ENCODE peak calls at places on chromosomes 11 and 22, in six cellular contexts. One of them, this sample, is unnamed.

GRCh38 chr11:12157241-12157661 is 46.9 kb downstream of the MICAL2 start:
- DNase-seq in neuronal stem cell: no peak
- DNase-seq in mesenchymal stem cell: peak
- DNase-seq in H9: no peak
- DNase-seq in IMR-90: peak
- DNase-seq in H1: no peak
- DNase-seq in this sample: no peak

GRCh38 chr11:121508449-121508848 is 55.7 kb upstream of the SORL1-AS1 start:
- DNase-seq in neuronal stem cell: peak
- DNase-seq in mesenchymal stem cell: no peak
- DNase-seq in H9: no peak
- DNase-seq in IMR-90: no peak
- DNase-seq in H1: no peak
- DNase-seq in this sample: peak

GRCh38 chr11:95138448-95138847 is 48.8 kb downstream of the ENDOD1 start:
- DNase-seq in neuronal stem cell: no peak
- DNase-seq in mesenchymal stem cell: peak
- DNase-seq in H9: no peak
- DNase-seq in IMR-90: no peak
- DNase-seq in H1: no peak
- DNase-seq in this sample: no peak

GRCh38 chr11:69957849-69958248 is 120.3 kb upstream of the ANO1 start:
- DNase-seq in neuronal stem cell: no peak
- DNase-seq in mesenchymal stem cell: no peak
- DNase-seq in H9: no peak
- DNase-seq in IMR-90: no peak
- DNase-seq in H1: no peak
- DNase-seq in this sample: no peak

GRCh38 chr11:134439181-134439580 is 27.1 kb upstream of the B3GAT1 start:
- DNase-seq in neuronal stem cell: no peak
- DNase-seq in mesenchymal stem cell: no peak
- DNase-seq in H9: no peak
- DNase-seq in IMR-90: no peak
- DNase-seq in H1: no peak
- DNase-seq in this sample: peak

GRCh38 chr11:8631395-8632110 is 37.5 kb upstream of the STK33 start:
- DNase-seq in neuronal stem cell: no peak
- DNase-seq in mesenchymal stem cell: peak
- DNase-seq in H9: no peak
- DNase-seq in IMR-90: peak
- DNase-seq in H1: no peak
- DNase-seq in this sample: no peak

GRCh38 chr11:118921121-118921928 is 4.4 kb downstream of the BCL9L start:
- DNase-seq in neuronal stem cell: no peak
- DNase-seq in mesenchymal stem cell: peak
- DNase-seq in H9: peak
- DNase-seq in IMR-90: peak
- DNase-seq in H1: no peak
- DNase-seq in this sample: peak

GRCh38 chr11:38323961-38324761 is 1726.1 kb upstream of the RAG2 start:
- DNase-seq in neuronal stem cell: no peak
- DNase-seq in mesenchymal stem cell: no peak
- DNase-seq in H9: peak
- DNase-seq in IMR-90: no peak
- DNase-seq in H1: no peak
- DNase-seq in this sample: peak

GRCh38 chr22:46444390-46444854 is 93.0 kb downstream of the CELSR1 start:
- DNase-seq in neuronal stem cell: no peak
- DNase-seq in mesenchymal stem cell: no peak
- DNase-seq in H9: no peak
- DNase-seq in IMR-90: no peak
- DNase-seq in H1: no peak
- DNase-seq in this sample: no peak

GRCh38 chr11:126384053-126384335 is 28.5 kb downstream of the ST3GAL4 start:
- DNase-seq in neuronal stem cell: no peak
- DNase-seq in mesenchymal stem cell: no peak
- DNase-seq in H9: no peak
- DNase-seq in IMR-90: no peak
- DNase-seq in H1: no peak
- DNase-seq in this sample: no peak
- H2BK15ac ChIP-seq in neuronal stem cell: peak
- H2BK15ac ChIP-seq in mesenchymal stem cell: no peak
- H2BK15ac ChIP-seq in H9: no peak
- H2BK15ac ChIP-seq in IMR-90: no peak
- H2BK15ac ChIP-seq in H1: no peak
- H2BK15ac ChIP-seq in this sample: no peak

GRCh38 chr22:37195921-37196320 is 7.9 kb upstream of the C1QTNF6 start:
- DNase-seq in neuronal stem cell: no peak
- DNase-seq in mesenchymal stem cell: no peak
- DNase-seq in H9: no peak
- DNase-seq in IMR-90: peak
- DNase-seq in H1: no peak
- DNase-seq in this sample: peak

GRCh38 chr22:37197451-37198289 is 9.6 kb upstream of the C1QTNF6 start:
- DNase-seq in neuronal stem cell: no peak
- DNase-seq in mesenchymal stem cell: peak
- DNase-seq in H9: no peak
- DNase-seq in IMR-90: peak
- DNase-seq in H1: no peak
- DNase-seq in this sample: peak

GRCh38 chr22:37194750-37195149 is 6.7 kb upstream of the C1QTNF6 start:
- DNase-seq in neuronal stem cell: no peak
- DNase-seq in mesenchymal stem cell: no peak
- DNase-seq in H9: no peak
- DNase-seq in IMR-90: no peak
- DNase-seq in H1: no peak
- DNase-seq in this sample: no peak

GRCh38 chr22:37198290-37199102 is 10.4 kb upstream of the C1QTNF6 start:
- DNase-seq in neuronal stem cell: peak
- DNase-seq in mesenchymal stem cell: peak
- DNase-seq in H9: peak
- DNase-seq in IMR-90: peak
- DNase-seq in H1: no peak
- DNase-seq in this sample: peak

GRCh38 chr22:37196539-37197450 is 8.7 kb upstream of the C1QTNF6 start:
- DNase-seq in neuronal stem cell: no peak
- DNase-seq in mesenchymal stem cell: peak
- DNase-seq in H9: no peak
- DNase-seq in IMR-90: peak
- DNase-seq in H1: no peak
- DNase-seq in this sample: peak
- H3K18ac ChIP-seq in neuronal stem cell: peak
- H3K18ac ChIP-seq in mesenchymal stem cell: peak
- H3K18ac ChIP-seq in H9: no peak
- H3K18ac ChIP-seq in IMR-90: no peak
- H3K18ac ChIP-seq in H1: no peak
- H3K18ac ChIP-seq in this sample: peak

DNA sequence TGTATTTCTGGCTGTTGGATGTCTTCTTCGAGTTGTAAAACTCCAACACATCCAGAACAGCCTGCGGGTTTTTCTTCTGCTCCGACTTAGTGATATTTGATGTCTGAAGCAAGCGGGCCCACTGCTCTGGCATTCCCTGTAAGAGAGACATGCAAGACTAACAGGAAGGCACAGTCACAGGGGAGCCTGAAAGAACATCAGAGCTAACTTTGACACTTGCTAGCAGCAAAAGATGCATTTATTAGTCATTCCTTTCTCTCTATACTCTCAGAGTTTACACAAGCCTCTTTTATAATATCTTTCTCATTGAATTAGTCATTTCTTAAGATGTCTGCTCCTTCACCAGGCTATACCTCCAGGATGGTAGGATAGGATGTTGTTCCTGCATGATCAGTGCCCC is 77.8 kb upstream of the GDPD4 start:
- DNase-seq in neuronal stem cell: no peak
- DNase-seq in mesenchymal stem cell: peak
- DNase-seq in H9: no peak
- DNase-seq in IMR-90: peak
- DNase-seq in H1: no peak
- DNase-seq in this sample: no peak
- H2BK15ac ChIP-seq in neuronal stem cell: no peak
- H2BK15ac ChIP-seq in mesenchymal stem cell: no peak
- H2BK15ac ChIP-seq in H9: no peak
- H2BK15ac ChIP-seq in IMR-90: no peak
- H2BK15ac ChIP-seq in H1: no peak
- H2BK15ac ChIP-seq in this sample: no peak

DNA sequence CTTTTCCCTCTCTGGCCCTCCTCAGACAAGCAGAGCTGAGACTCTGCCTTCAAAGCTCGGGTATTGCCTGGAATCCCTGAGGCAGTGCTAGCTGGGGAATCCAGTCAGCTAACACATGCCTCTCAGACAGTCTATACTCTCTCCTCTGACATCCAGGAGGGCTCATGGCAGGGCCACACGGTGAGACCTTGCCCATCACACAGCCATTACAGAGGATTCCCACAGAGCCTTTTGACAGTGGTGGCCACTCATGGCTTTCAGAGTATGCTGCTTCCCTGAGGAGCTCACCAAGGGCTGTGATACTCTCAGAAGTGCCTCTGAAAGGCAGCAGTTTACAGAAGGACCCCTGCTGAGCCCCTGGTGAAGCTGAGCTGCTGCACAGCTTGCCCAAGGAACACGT is 165.3 kb downstream of the RRAS2 start:
- DNase-seq in neuronal stem cell: no peak
- DNase-seq in mesenchymal stem cell: no peak
- DNase-seq in H9: no peak
- DNase-seq in IMR-90: no peak
- DNase-seq in H1: no peak
- DNase-seq in this sample: peak
- H3K18ac ChIP-seq in neuronal stem cell: peak
- H3K18ac ChIP-seq in mesenchymal stem cell: peak
- H3K18ac ChIP-seq in H9: no peak
- H3K18ac ChIP-seq in IMR-90: no peak
- H3K18ac ChIP-seq in H1: no peak
- H3K18ac ChIP-seq in this sample: no peak

GRCh38 chr22:34800265-34800664 is 265.7 kb upstream of the ISX start:
- DNase-seq in neuronal stem cell: no peak
- DNase-seq in mesenchymal stem cell: peak
- DNase-seq in H9: no peak
- DNase-seq in IMR-90: no peak
- DNase-seq in H1: no peak
- DNase-seq in this sample: no peak
- H2BK15ac ChIP-seq in neuronal stem cell: no peak
- H2BK15ac ChIP-seq in mesenchymal stem cell: no peak
- H2BK15ac ChIP-seq in H9: no peak
- H2BK15ac ChIP-seq in IMR-90: no peak
- H2BK15ac ChIP-seq in H1: peak
- H2BK15ac ChIP-seq in this sample: no peak

DNA sequence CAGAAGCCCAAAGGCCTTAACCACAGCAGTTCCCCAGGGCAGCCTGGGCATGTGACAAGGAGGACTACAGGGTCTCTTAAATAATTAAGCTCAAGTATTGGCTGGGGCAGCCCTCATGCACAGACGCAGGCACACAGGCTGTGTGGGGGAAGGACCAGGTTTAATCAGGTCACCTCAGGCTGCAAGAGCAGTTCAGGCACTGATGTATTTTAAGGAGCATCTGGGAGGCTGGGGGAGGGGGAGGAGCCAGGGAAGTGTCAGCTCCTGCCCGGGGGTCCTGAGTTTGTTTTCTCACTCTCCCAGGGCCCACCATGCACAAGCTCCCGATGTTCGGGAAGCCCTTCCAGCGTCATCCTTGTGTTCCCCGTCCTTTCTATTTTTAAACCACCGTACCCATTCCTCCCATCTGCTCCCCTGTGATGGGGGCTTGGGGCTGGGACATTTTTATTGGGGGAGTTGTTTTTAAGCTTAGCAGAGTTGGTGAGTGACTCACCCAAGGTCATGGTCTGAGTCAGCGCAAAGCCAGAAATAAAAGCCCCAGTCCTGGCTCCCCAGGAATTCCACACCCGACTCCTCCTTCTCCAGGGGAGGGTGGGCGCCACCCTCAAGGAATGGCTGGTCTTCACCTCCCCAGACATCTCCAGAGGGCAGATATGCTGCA is 2.4 kb downstream of the CSDC2 start:
- DNase-seq in neuronal stem cell: no peak
- DNase-seq in mesenchymal stem cell: peak
- DNase-seq in H9: peak
- DNase-seq in IMR-90: peak
- DNase-seq in H1: no peak
- DNase-seq in this sample: peak
- H3K18ac ChIP-seq in neuronal stem cell: no peak
- H3K18ac ChIP-seq in mesenchymal stem cell: peak
- H3K18ac ChIP-seq in H9: no peak
- H3K18ac ChIP-seq in IMR-90: peak
- H3K18ac ChIP-seq in H1: no peak
- H3K18ac ChIP-seq in this sample: no peak